ENCODE peak calls at places on chromosomes 2 and 18, in four cellular contexts. K, Z, L and O are unnamed samples.

GRCh38 chr2:218370410-218371063 is 11.5 kb upstream of the SLC11A1 start:
- DNase-seq in K (no peak), Z (no peak), L (no peak), O (no peak)

GRCh38 chr2:31555967-31556706 is 24.6 kb downstream of the SRD5A2 start:
- DNase-seq in K (no peak), Z (no peak), L (no peak), O (no peak)

GRCh38 chr2:45469314-45470099 is 141.6 kb downstream of the SRBD1 start:
- DNase-seq in K (no peak), Z (no peak), L (no peak), O (peak; percentile 75)

GRCh38 chr2:20611077-20611843 is 39.6 kb downstream of the HS1BP3 start:
- DNase-seq in K (no peak), Z (no peak), L (no peak), O (no peak)

GRCh38 chr2:224556381-224556780 is 28.8 kb downstream of the CUL3 start:
- DNase-seq in K (no peak), Z (no peak), L (no peak), O (no peak)

GRCh38 chr18:43001821-43002220 is 113.7 kb downstream of the RIT2 start:
- DNase-seq in K (no peak), Z (no peak), L (no peak), O (no peak)

GRCh38 chr2:85661139-85661858 is 6.7 kb downstream of the SFTPB start:
- DNase-seq in K (no peak), Z (no peak), L (no peak), O (no peak)

GRCh38 chr2:39664898-39665591 is 672 bp upstream of the TMEM178A start:
- DNase-seq in K (no peak), Z (no peak), L (peak; percentile 41), O (peak; percentile 68)